ENCODE peak calls at places on chromosomes 3 and 15, in eight cellular contexts. C is activated gamma-delta T cell treated with anti-CD3 and anti-CD28 coated beads, Interleukin-2, amount 50 U/mL, for 16 hours; Q is RWPE1; D is naive thymus-derived CD8-positive, alpha-beta T cell; X is activated CD4-positive, alpha-beta T cell treated with anti-CD3 and anti-CD28 coated beads, Interleukin-2, amount 50 U/mL, for 1 hour; J is GM10248; E is foreskin fibroblast; S is MCF 10A. P is an unnamed sample.

GRCh38 chr15:60353245-60353940 is 44.4 kb downstream of the ANXA2 start:
- DNase-seq in C (no peak), Q (no peak), D (no peak), X (no peak), J (no peak), E (peak), S (no peak), P (no peak)

GRCh38 chr15:78638658-78639314 is 2.2 kb downstream of the CHRNB4 start:
- DNase-seq in C (peak), Q (peak), D (peak), X (peak), J (peak), E (peak), S (peak), P (no peak)

GRCh38 chr15:81111018-81111417 is 23.1 kb upstream of the CFAP161 start:
- DNase-seq in C (no peak), Q (peak), D (no peak), X (no peak), J (no peak), E (no peak), S (peak), P (no peak)

GRCh38 chr3:44795197-44795596 is 33.6 kb downstream of the KIF15 start:
- DNase-seq in C (no peak), Q (no peak), D (no peak), X (no peak), J (no peak), E (peak), S (no peak), P (peak)

GRCh38 chr3:19931767-19932188 is 2.2 kb downstream of the EFHB start:
- DNase-seq in C (no peak), Q (no peak), D (no peak), X (no peak), J (no peak), E (peak), S (no peak), P (no peak)

GRCh38 chr15:29756358-29757267 is 65.7 kb downstream of the TJP1 start:
- DNase-seq in C (no peak), Q (peak), D (no peak), X (no peak), J (no peak), E (no peak), S (peak), P (no peak)

GRCh38 chr3:61560452-61561373 is 658 bp upstream of the PTPRG start:
- DNase-seq in C (no peak), Q (peak), D (no peak), X (no peak), J (peak), E (peak), S (peak), P (no peak)

GRCh38 chr3:112568642-112569041 is 6.8 kb downstream of the SLC35A5 start:
- DNase-seq in C (no peak), Q (peak), D (no peak), X (no peak), J (no peak), E (peak), S (no peak), P (no peak)

GRCh38 chr3:59578129-59578528 is 528.3 kb upstream of the CFAP20DC start:
- DNase-seq in C (no peak), Q (no peak), D (no peak), X (no peak), J (no peak), E (no peak), S (no peak), P (no peak)

GRCh38 chr3:49727154-49727923 is 3.6 kb upstream of the GMPPB start:
- DNase-seq in C (no peak), Q (no peak), D (no peak), X (no peak), J (no peak), E (no peak), S (no peak), P (no peak)

GRCh38 chr15:68576253-68577236 is 2.2 kb upstream of the CORO2B start:
- DNase-seq in C (no peak), Q (no peak), D (no peak), X (no peak), J (no peak), E (no peak), S (no peak), P (no peak)